ENCODE peak calls at places on chromosomes 3 and 15, in four cellular contexts. K is IMR-90, Z is tibial nerve, I is breast epithelium. A is an unnamed sample.

GRCh38 chr3:58874248-58874741 is 175.5 kb downstream of the CFAP20DC start:
- DNase-seq in Z (no peak), K (peak), I (no peak), A (no peak)

GRCh38 chr15:85168642-85169173 is 187.1 kb downstream of the PDE8A start:
- DNase-seq in K (peak), Z (no peak), I (peak), A (no peak)

GRCh38 chr3:30581067-30581585 is 25.3 kb upstream of the TGFBR2 start:
- DNase-seq in Z (no peak), I (no peak), K (no peak), A (no peak)

GRCh38 chr15:38736686-38737085 is 172.1 kb upstream of the RASGRP1 start:
- DNase-seq in I (no peak), K (no peak), Z (no peak), A (no peak)

GRCh38 chr3:112489674-112490479 is 9.4 kb downstream of the BTLA start:
- DNase-seq in Z (no peak), K (no peak), I (no peak), A (no peak)

GRCh38 chr3:99925584-99925983 is 107.9 kb downstream of the CMSS1 start:
- DNase-seq in K (peak), I (peak), Z (peak), A (peak)

GRCh38 chr3:25661694-25662455 is 2.8 kb downstream of the TOP2B start:
- DNase-seq in I (no peak), K (peak), Z (no peak), A (no peak)

GRCh38 chr3:54928056-54928770 is at the start of gene LRTM1:
- DNase-seq in K (no peak), I (no peak), Z (no peak), A (no peak)

GRCh38 chr15:53384417-53384816 is 375.0 kb downstream of the WDR72 start:
- DNase-seq in I (no peak), Z (no peak), K (no peak), A (no peak)

GRCh38 chr3:194534243-194534642 is 47.4 kb upstream of the ATP13A3 start:
- DNase-seq in I (no peak), K (no peak), Z (no peak), A (no peak)

GRCh38 chr3:11392689-11393114 is 120.5 kb downstream of the ATG7 start:
- DNase-seq in K (no peak), I (no peak), Z (no peak), A (no peak)

GRCh38 chr3:101813817-101814440 is 34.9 kb downstream of the NXPE3 start:
- DNase-seq in K (peak), Z (no peak), I (no peak), A (no peak)

GRCh38 chr3:129001101-129001816 is at the start of gene EFCC1:
- DNase-seq in I (no peak), Z (peak), K (no peak), A (no peak)

GRCh38 chr3:48000212-48000611 is 16.0 kb downstream of the MAP4 start:
- DNase-seq in I (no peak), K (no peak), Z (no peak), A (no peak)

GRCh38 chr3:74599564-74599963 is 14.9 kb downstream of the CNTN3 start:
- DNase-seq in K (peak), Z (no peak), I (no peak), A (no peak)

DNA sequence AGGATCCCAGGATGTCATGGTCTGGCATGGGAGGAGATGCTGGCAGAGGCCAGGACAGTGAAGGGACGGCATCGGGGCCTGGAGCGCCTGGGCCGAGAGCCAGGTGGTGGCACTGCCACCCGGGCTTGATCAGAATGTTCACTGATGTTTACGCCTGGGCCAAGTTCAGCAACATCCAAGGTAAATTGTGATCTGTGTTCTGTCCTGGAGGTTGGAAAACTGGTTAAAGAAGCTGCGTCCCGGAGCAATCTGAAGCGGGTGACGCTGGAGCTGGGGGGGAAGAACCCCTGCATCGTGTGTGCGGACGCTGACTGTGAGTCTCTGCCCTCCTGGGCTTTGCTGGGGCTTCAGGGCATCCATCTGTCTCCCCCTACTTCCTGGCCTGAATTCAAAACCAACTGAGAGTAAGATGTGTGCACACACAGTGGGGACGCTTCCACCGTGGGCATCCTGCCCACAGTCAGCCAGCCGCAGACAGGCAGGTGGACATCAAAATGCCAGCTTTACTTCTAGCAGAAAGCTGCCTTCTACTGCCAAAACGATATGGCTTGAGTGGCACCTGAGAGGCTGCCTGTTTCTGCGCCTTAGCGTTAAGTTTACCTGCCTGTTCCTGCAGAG is 18.4 kb downstream of the ALDH1A3 start:
- DNase-seq in I (no peak), Z (no peak), K (no peak), A (no peak)
- H3K27ac ChIP-seq in I (peak), Z (no peak), K (no peak), A (no peak)

GRCh38 chr15:78697449-78697848 is 56.4 kb upstream of the CHRNB4 start:
- DNase-seq in I (no peak), Z (no peak), K (no peak), A (no peak)

GRCh38 chr15:78708713-78709112 is 67.7 kb upstream of the CHRNB4 start:
- DNase-seq in I (no peak), K (no peak), Z (no peak), A (no peak)

GRCh38 chr15:78702609-78703332 is 61.8 kb upstream of the CHRNB4 start:
- DNase-seq in K (no peak), I (no peak), Z (no peak), A (no peak)
- H3K27ac ChIP-seq in K (no peak), I (no peak), Z (no peak), A (no peak)

DNA sequence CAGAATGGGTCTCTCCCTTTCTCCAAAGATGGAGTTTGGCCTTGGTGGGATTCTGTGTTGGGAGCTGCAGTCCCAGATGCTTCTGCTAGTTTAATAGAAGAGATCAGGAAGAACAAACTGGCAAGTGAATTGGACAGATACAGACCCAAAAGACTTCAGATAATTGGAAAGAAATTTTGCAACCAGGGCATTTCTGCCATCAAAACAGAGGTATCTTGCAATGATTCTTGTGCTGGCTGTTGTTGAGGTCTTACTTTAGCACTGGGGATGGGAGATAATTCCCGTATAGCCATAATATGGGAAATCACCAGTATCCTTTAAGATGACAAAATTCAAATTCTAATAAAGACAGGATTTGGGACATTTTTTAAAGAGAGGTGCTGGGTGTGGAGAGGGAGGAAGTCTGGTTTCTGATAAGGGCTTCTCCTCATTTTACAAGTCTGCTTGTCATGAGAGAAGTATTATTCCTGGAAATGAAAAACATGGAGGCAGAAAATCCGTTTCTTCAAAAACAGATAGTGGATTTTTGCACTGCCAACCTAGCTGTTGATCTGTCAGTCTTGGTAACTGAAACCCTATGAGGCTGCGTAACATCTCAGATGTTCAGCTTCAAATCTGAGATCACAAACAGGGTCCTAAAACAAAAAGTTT is 40.1 kb downstream of the FNDC3B start:
- DNase-seq in K (no peak), Z (no peak), I (no peak), A (no peak)
- H3K27ac ChIP-seq in K (no peak), Z (no peak), I (no peak), A (no peak)

GRCh38 chr15:89195836-89196235 is 25.5 kb downstream of the RLBP1 start:
- DNase-seq in Z (no peak), I (no peak), K (peak), A (no peak)

GRCh38 chr15:89194608-89195007 is 26.8 kb downstream of the RLBP1 start:
- DNase-seq in I (no peak), Z (no peak), K (no peak), A (no peak)

GRCh38 chr15:89196241-89196640 is 25.1 kb downstream of the RLBP1 start:
- DNase-seq in K (no peak), I (no peak), Z (no peak), A (no peak)

GRCh38 chr15:89192771-89193170 is 28.6 kb downstream of the RLBP1 start:
- DNase-seq in K (peak), Z (no peak), I (no peak), A (no peak)

DNA sequence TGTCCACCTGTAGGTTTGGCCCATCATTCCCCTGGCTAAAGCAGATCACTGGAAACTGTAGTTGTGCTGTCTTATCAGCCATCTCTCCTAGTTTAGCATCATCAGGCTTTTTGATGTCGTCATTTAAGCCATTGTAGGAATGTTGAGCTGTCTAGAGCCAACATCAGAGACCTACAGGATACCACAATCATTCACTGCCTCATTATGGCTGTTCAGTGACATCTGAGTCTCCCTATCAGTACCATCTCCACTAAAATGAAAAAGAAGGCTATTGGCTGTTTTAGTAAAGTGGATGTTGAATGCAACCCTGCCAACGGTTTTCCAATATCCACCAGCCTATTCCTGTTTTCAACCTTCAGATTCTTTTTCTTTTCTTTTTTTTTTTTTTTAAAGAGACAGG is 29.2 kb downstream of the RLBP1 start:
- DNase-seq in Z (no peak), K (peak), I (no peak), A (no peak)
- H3K27ac ChIP-seq in Z (no peak), K (no peak), I (no peak), A (no peak)

GRCh38 chr3:143883151-143883550 is 34.9 kb upstream of the SLC9A9 start:
- DNase-seq in K (no peak), Z (no peak), I (no peak), A (no peak)

GRCh38 chr3:143885803-143886427 is 37.6 kb upstream of the SLC9A9 start:
- DNase-seq in Z (no peak), I (no peak), K (peak), A (no peak)

DNA sequence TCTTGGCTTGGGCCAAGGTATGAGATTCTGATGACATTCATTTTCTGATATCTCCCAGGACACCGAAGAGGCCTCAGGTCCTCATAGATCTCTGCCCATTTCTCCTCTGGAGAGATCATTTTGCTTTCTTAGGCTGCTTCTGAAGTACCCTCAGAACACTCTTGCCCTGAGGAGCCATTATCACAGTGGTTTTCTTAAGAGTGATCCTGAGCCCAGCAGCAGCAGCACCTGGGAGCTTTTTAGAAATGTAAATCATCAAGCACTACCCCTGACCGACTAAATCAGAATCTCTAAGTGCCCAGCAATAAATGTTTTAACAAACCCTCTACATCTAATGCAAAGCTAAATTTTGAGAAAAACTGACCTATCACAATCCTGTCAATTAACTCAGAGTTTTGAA is 40.6 kb upstream of the SLC9A9 start:
- DNase-seq in K (no peak), I (no peak), Z (no peak), A (no peak)
- H3K27ac ChIP-seq in K (no peak), I (no peak), Z (no peak), A (no peak)

DNA sequence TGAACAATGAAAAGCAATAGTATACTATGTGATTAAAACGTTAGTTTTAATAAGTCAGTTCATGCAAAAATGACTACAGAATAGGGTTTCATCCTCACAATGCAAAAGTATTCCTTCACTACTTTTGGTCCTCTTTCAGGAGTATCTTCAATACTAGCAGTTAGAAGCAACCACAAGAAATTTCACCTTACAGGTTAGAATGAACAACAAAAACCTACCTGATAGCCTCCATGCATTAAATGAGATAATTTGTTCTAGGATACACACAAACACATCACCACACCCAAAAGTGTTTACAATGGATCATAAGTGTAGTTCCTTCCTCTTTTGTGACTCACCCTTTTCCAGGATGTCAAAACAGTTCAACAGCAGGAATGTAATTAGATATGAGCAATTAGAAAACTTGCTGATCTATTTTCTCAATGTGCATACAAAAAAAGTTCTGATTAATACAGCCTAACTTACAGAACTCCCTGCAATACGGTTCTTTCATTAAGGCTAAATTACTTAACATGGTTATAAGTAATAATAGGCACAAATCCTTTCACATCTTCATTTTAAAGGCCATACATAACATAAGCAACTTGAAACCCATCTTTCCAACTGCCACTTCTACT is 21.6 kb downstream of the UACA start:
- DNase-seq in I (no peak), K (peak), Z (no peak), A (no peak)
- H3K27ac ChIP-seq in I (peak), K (no peak), Z (peak), A (peak)

GRCh38 chr3:15271785-15272381 is 60.5 kb downstream of the SH3BP5 start:
- DNase-seq in I (no peak), K (no peak), Z (no peak), A (no peak)
- H3K27ac ChIP-seq in I (peak), K (no peak), Z (peak), A (peak)

GRCh38 chr15:75659141-75659771 is 11.5 kb downstream of the SNX33 start:
- DNase-seq in I (no peak), Z (no peak), K (no peak), A (no peak)

GRCh38 chr15:75661779-75662140 is 14.0 kb downstream of the SNX33 start:
- DNase-seq in K (no peak), I (no peak), Z (no peak), A (no peak)

GRCh38 chr15:75661041-75661778 is 13.5 kb downstream of the SNX33 start:
- DNase-seq in K (peak), I (peak), Z (peak), A (peak)

GRCh38 chr15:75662823-75663519 is 15.3 kb downstream of the SNX33 start:
- DNase-seq in Z (no peak), I (no peak), K (no peak), A (no peak)

DNA sequence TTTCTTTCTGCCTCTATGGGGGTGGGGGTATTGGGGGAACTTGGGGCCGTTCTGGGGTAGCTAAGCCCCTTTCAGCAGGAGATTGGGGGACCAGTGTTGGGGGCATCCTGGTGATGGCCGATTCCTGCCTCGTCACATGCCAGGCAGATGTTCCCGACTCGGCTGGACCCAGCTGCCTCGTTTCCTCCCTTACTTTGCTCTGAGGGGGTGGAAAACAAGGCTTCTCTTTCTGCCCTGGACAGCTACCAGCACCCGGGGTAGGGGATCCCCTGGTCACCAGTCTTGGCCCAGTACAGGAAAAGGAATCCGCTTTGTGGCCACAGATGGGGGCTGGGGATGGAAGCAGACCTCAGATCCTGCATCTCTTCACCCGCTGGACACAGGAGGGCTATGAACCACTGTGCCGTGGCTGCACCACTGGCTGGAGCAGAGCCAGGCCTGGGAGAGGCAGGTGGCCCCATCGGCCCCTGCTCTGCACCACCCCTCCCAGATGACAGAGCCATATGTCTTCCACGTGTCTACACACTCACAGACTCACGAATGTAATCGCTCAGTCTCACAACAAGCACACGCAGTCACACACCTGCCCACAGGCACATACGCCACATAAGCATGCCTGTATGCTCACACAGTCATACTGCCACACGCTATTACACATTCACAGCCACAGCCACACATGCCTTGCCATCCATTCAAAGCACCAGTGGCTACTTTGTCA is 12.4 kb downstream of the SNX33 start:
- DNase-seq in I (no peak), K (no peak), Z (no peak), A (no peak)
- H3K27ac ChIP-seq in I (peak), K (peak), Z (peak), A (peak)

GRCh38 chr3:107976204-107976775 is 114.5 kb downstream of the CD47 start:
- DNase-seq in I (no peak), K (no peak), Z (no peak), A (no peak)

GRCh38 chr3:107975529-107976203 is 115.2 kb downstream of the CD47 start:
- DNase-seq in I (no peak), K (no peak), Z (no peak), A (no peak)

GRCh38 chr3:107979538-107979937 is 111.3 kb downstream of the CD47 start:
- DNase-seq in Z (no peak), K (no peak), I (no peak), A (no peak)

GRCh38 chr3:107977571-107977970 is 113.3 kb downstream of the CD47 start:
- DNase-seq in I (no peak), K (no peak), Z (no peak), A (no peak)

DNA sequence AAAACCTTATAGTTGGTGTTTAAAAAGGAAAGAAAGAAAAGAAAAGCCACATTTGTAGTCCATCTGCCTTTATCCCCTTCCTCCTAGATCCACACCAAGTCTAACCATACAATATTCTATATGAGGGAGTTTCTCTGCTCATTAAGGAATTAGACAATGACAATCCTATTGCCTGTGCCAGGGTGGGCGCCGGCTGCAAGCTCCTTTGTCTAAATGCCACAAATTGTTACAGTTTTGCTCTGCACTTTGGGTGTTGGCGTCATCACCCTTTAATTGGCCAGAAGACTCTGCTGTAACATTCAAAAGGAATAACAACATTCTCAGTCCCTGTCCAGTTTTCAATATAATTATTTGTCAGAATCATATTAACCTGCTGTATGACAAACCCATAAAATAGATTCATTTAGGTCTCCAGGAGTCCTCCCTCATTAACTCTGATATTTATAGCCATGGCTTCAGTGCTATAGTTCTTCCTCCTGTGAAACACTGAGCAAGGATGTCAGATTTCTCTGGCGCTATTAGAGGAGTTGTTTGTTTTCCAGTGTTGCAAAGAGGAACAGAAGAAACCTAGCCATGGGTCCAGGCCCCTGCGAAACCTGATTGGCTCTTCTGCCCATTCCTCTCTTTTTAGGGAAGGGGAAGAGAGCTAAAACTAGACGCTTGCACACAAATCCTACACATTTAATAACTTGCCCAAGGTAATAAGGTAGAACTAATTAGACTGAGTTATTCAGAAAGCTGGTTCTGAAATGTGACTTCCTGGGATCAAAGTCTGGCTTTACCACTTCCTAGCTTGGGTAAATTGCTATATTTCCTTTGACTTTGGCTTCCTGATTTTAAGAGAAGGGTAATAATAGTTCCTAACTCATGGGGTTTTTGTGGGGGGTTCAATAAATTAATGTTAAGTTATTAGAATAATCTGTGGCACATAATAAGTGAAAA is 112.4 kb downstream of the CD47 start:
- DNase-seq in Z (no peak), K (no peak), I (no peak), A (no peak)
- H3K27ac ChIP-seq in Z (no peak), K (no peak), I (no peak), A (no peak)